ENCODE peak calls at places on chromosomes 16 and 17, in eight cellular contexts. T is body of pancreas, V is AG09309, J is activated B cell treated with CpG ODN at 0.5 μM for 24 hours, M is brain microvascular endothelial cell, K is upper lobe of right lung, S is neural crest cell, G is A549. U is an unnamed sample.

GRCh38 chr17:15501282-15501681 is 33.9 kb upstream of the CDRT4 start:
- DNase-seq in G (no peak), V (no peak), J (no peak), S (no peak), K (no peak), T (no peak), M (no peak), U (no peak)

GRCh38 chr16:30122621-30123160 is 329 bp downstream of the MAPK3 start:
- DNase-seq in S (no peak), G (no peak), T (peak), K (no peak), V (no peak), J (peak), M (no peak), U (no peak)

GRCh38 chr17:77429735-77429984 is 288.9 kb downstream of the SEC14L1 start:
- DNase-seq in K (no peak), G (no peak), M (no peak), S (no peak), V (no peak), T (no peak), J (no peak), U (no peak)

GRCh38 chr16:85995591-85996461 is 96.9 kb downstream of the IRF8 start:
- DNase-seq in K (no peak), S (no peak), J (peak), M (no peak), V (no peak), T (no peak), G (no peak), U (no peak)

GRCh38 chr17:76408037-76408849 is 23.8 kb downstream of the SPHK1 start:
- DNase-seq in G (peak), S (peak), M (no peak), J (peak), T (peak), K (peak), V (no peak), U (no peak)

GRCh38 chr16:74563828-74564263 is 43.1 kb downstream of the GLG1 start:
- DNase-seq in T (peak), G (no peak), M (peak), V (no peak), S (no peak), K (no peak), J (no peak), U (no peak)

GRCh38 chr16:75801307-75801706 is 75.0 kb upstream of the CPHXL start:
- DNase-seq in J (no peak), S (no peak), T (no peak), K (no peak), V (no peak), M (no peak), G (no peak), U (no peak)

GRCh38 chr16:67987460-67988160 is 7.3 kb upstream of the DPEP3 start:
- DNase-seq in G (no peak), T (no peak), M (no peak), J (no peak), S (no peak), V (no peak), K (no peak), U (no peak)

GRCh38 chr17:28760987-28761562 is 17.3 kb downstream of the TRAF4 start:
- DNase-seq in K (peak), J (no peak), M (peak), V (peak), T (peak), S (no peak), G (no peak), U (no peak)

GRCh38 chr17:79849953-79850352 is 10.7 kb upstream of the CBX4 start:
- DNase-seq in J (no peak), K (no peak), V (no peak), S (no peak), G (no peak), T (no peak), M (no peak), U (no peak)

GRCh38 chr16:53502331-53503269 is at the start of gene AKTIP:
- DNase-seq in M (peak), K (peak), J (no peak), G (no peak), T (peak), V (no peak), S (no peak), U (no peak)

GRCh38 chr16:85390511-85391174 is 222.5 kb upstream of the GSE1 start:
- DNase-seq in K (peak), S (no peak), T (peak), V (peak), M (peak), G (peak), J (no peak), U (no peak)

GRCh38 chr17:60573139-60573975 is 26.6 kb upstream of the PPM1D start:
- DNase-seq in T (no peak), M (peak), V (no peak), G (no peak), S (no peak), K (no peak), J (no peak), U (no peak)

GRCh38 chr17:2700031-2700490 is 11.5 kb downstream of the CLUH start:
- DNase-seq in M (no peak), T (no peak), V (no peak), G (no peak), J (no peak), K (peak), S (no peak), U (no peak)

GRCh38 chr17:13222931-13223330 is 205.1 kb upstream of the ELAC2 start:
- DNase-seq in G (no peak), S (no peak), V (no peak), J (no peak), T (no peak), K (no peak), M (no peak), U (no peak)

GRCh38 chr17:40104570-40105471 is 4.4 kb upstream of the NR1D1 start:
- DNase-seq in G (no peak), M (no peak), J (no peak), K (no peak), V (no peak), S (no peak), T (no peak), U (no peak)

GRCh38 chr16:52408197-52408845 is 138.6 kb downstream of the TOX3 start:
- DNase-seq in J (no peak), G (no peak), V (no peak), M (no peak), K (no peak), S (no peak), T (no peak), U (no peak)

GRCh38 chr17:45316271-45317112 is at the start of gene MAP3K14:
- DNase-seq in M (no peak), S (peak), G (no peak), V (no peak), T (peak), K (peak), J (peak), U (peak)

GRCh38 chr17:40442392-40443195 is 656 bp upstream of the IGFBP4 start:
- DNase-seq in S (no peak), M (no peak), K (peak), J (no peak), V (no peak), T (no peak), G (peak), U (no peak)

GRCh38 chr17:3534881-3535252 is 22.7 kb downstream of the TRPV3 start:
- DNase-seq in K (no peak), S (no peak), M (no peak), V (no peak), J (no peak), G (peak), T (no peak), U (no peak)

GRCh38 chr17:38572665-38573365 is 32.9 kb downstream of the SRCIN1 start:
- DNase-seq in J (no peak), S (peak), V (no peak), G (peak), K (no peak), T (peak), M (no peak), U (no peak)

GRCh38 chr17:79131701-79132100 is 57.1 kb downstream of the ENGASE start:
- DNase-seq in J (no peak), V (no peak), S (no peak), T (no peak), G (no peak), K (no peak), M (no peak), U (no peak)

GRCh38 chr17:77530591-77530990 is 389.8 kb downstream of the SEC14L1 start:
- DNase-seq in T (no peak), G (no peak), M (no peak), V (no peak), S (no peak), K (peak), J (no peak), U (no peak)

GRCh38 chr17:55717898-55718735 is 4.5 kb downstream of the TMEM100 start:
- DNase-seq in T (peak), G (peak), V (no peak), M (peak), K (peak), J (peak), S (peak), U (peak)

GRCh38 chr16:77376358-77376757 is 58.5 kb downstream of the ADAMTS18 start:
- DNase-seq in K (no peak), V (no peak), M (no peak), S (no peak), G (no peak), J (no peak), T (no peak), U (no peak)

GRCh38 chr17:44655983-44656700 is at the start of gene MEIOC:
- DNase-seq in J (peak), K (no peak), G (peak), V (no peak), M (peak), S (peak), T (peak), U (no peak)

GRCh38 chr16:30121741-30122620 is 1.0 kb downstream of the MAPK3 start:
- DNase-seq in T (peak), K (peak), G (no peak), J (no peak), M (peak), S (no peak), V (no peak), U (no peak)

GRCh38 chr17:16040710-16041251 is 41.2 kb downstream of the TTC19 start:
- DNase-seq in G (no peak), K (no peak), S (no peak), V (peak), M (peak), T (peak), J (no peak), U (no peak)

GRCh38 chr16:8493885-8494487 is 96.3 kb downstream of the TMEM114 start:
- DNase-seq in T (no peak), K (no peak), G (no peak), J (no peak), M (no peak), S (no peak), V (no peak), U (no peak)

GRCh38 chr16:70481929-70482536 is 27.6 kb downstream of the FCSK start:
- DNase-seq in M (no peak), V (peak), J (no peak), K (no peak), S (no peak), G (no peak), T (no peak), U (no peak)

GRCh38 chr17:68532826-68533225 is 20.6 kb downstream of the PRKAR1A start:
- DNase-seq in V (no peak), J (no peak), K (no peak), M (no peak), S (no peak), G (no peak), T (no peak), U (no peak)

GRCh38 chr16:84175351-84176081 is 11.3 kb downstream of the TAF1C start:
- DNase-seq in V (no peak), T (peak), G (peak), K (no peak), J (no peak), S (peak), M (peak), U (no peak)

GRCh38 chr17:78361227-78361683 is 1.4 kb upstream of the SOCS3 start:
- DNase-seq in J (no peak), G (no peak), T (no peak), K (no peak), V (no peak), S (no peak), M (no peak), U (no peak)

GRCh38 chr16:76970087-76970744 is 220.8 kb upstream of the MON1B start:
- DNase-seq in K (no peak), S (no peak), G (peak), M (no peak), T (peak), V (no peak), J (no peak), U (no peak)

GRCh38 chr16:88804552-88805339 is 1.2 kb downstream of the CDT1 start:
- DNase-seq in K (peak), G (peak), S (no peak), T (no peak), M (no peak), J (no peak), V (no peak), U (no peak)

GRCh38 chr16:25691519-25692091 is at the start of gene HS3ST4:
- DNase-seq in S (peak), M (no peak), G (no peak), J (no peak), T (peak), V (no peak), K (no peak), U (no peak)

GRCh38 chr17:79835953-79836951 is 3.0 kb downstream of the CBX4 start:
- DNase-seq in S (peak), G (no peak), M (no peak), K (peak), T (peak), V (no peak), J (no peak), U (no peak)

GRCh38 chr17:35801583-35802224 is 6.3 kb upstream of the MMP28 start:
- DNase-seq in T (peak), S (no peak), K (peak), V (peak), G (no peak), M (no peak), J (peak), U (peak)
- TF ChIP-seq CTCF in T (no peak), S (no peak), K (no peak), V (no peak), G (no peak), M (no peak), J (no peak), U (no peak)

GRCh38 chr17:17722906-17723353 is 41.7 kb downstream of the RAI1 start:
- DNase-seq in K (no peak), M (no peak), J (no peak), V (no peak), S (no peak), T (no peak), G (no peak), U (no peak)
- TF ChIP-seq CTCF in K (no peak), M (no peak), J (no peak), V (no peak), S (no peak), T (no peak), G (no peak), U (no peak)

DNA sequence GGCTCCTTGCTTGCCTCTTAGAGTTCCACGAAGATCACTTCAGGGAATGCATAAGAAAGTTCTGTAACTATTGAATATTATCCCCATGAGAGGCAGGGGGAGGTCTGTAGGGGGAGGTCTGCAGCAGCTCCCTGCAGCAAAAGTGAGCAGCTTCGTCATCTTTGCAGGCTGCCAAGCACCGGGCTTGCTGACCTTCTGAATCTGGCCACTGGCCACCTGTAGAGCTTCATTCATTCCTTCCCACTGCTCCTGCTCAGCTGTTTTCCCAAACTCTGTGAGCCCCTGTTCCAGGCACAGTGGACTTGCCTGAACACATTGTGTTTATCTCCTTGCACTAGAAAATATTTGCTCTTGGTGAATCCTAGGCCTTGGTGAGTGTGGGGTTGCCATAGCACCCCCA is 443.3 kb downstream of the HAPSTR1 start:
- DNase-seq in J (no peak), G (no peak), T (peak), K (no peak), S (no peak), V (no peak), M (no peak), U (no peak)
- TF ChIP-seq CTCF in J (no peak), G (no peak), T (no peak), K (no peak), S (no peak), V (no peak), M (no peak), U (no peak)

DNA sequence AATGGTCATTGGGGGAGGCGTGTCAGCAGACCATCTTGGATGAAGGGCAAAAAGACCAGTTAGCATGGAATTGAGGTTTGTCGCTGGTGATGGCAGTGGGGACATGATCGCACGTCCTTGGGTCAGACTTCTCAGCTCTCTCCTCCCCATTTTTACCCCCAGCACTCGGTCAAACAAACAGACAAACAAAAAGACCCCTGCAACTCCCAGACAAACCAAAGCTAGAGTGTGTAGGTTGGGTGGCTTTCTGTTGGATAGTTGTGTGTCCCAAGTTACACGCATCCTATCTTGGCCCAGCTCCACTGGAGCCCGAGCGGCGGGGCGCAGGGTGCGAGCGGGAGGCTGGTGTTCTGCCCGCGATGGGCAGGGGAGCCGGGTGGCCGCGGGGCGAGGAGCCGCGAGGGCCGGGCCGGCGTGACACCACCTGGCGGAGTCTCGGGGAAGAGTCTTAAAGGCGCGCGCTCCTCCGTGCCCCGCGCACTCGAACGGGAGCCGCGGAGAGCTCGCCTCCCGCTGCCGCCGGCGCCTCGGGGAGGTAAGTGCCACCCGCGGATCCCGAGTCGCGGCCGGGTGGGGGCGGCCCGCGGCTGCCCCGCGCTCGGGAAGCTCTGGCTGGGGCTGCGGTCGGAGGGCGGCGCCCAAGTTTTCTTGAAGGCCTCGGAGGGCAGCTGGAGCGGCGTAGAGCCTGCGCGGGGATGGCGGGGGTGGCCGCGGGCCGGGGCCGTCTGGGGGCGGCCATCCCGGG is 18.5 kb upstream of the NTN1 start:
- DNase-seq in J (peak), M (no peak), V (no peak), T (peak), S (peak), G (peak), K (no peak), U (no peak)
- TF ChIP-seq CTCF in J (no peak), M (peak), V (no peak), T (no peak), S (peak), G (peak), K (peak), U (peak)

GRCh38 chr17:48051706-48052486 is 3.7 kb downstream of the NFE2L1 start:
- DNase-seq in V (peak), T (peak), K (no peak), M (peak), J (no peak), S (no peak), G (no peak), U (peak)
- TF ChIP-seq CTCF in V (peak), T (no peak), K (no peak), M (peak), J (no peak), S (no peak), G (no peak), U (peak)

GRCh38 chr16:2299121-2299914 is 31.4 kb upstream of the RNPS1 start:
- DNase-seq in M (no peak), V (no peak), T (no peak), J (no peak), S (no peak), G (no peak), K (no peak), U (no peak)

GRCh38 chr16:2295056-2295798 is 27.3 kb upstream of the RNPS1 start:
- DNase-seq in S (no peak), T (no peak), G (no peak), K (no peak), M (no peak), V (no peak), J (no peak), U (no peak)

GRCh38 chr16:2297506-2297860 is 29.6 kb upstream of the RNPS1 start:
- DNase-seq in J (no peak), G (no peak), M (no peak), T (no peak), V (no peak), K (peak), S (no peak), U (no peak)

GRCh38 chr16:2298621-2299020 is 30.7 kb upstream of the RNPS1 start:
- DNase-seq in T (no peak), S (no peak), G (no peak), K (no peak), J (no peak), M (no peak), V (no peak), U (no peak)

DNA sequence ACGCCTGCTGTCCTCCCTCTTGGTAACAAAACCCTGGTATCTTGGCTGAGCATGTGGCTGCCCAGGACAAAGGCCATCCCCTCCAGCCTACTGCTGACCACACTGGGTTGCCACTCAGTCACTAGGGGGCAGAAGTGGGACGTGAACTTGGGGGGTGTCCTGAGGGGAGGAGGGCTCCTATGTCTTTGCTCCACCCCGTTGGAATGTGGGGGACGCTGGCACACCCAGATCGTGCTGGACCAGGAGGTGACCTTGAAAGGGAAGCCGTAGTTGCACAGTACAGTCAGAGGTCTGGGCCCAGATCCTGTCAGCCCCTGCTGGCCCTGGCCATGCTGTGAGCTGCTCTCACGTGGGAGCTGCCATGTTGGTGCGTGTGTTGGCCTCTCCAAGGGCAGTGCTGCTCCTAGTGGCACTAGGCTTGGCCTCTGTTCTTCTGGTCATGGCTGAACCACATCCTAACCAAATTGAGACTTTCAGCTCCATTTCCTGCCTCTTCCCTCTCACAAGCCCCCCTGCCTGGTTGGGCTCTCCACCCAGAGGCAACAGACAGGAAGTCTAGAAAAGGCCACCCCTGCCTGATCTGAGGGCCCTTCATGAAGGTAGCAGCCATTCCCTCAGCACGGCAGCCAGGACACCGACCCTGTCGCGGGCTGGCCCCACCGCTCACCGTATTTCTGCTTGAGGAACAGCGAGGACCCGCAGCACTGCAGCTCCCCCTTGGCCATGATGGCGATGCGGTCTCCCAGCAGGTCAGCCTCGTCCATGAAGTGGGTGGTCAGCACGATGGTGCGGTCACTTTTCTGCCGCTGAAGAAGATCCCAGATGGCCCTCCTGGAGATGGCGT is 29.0 kb upstream of the RNPS1 start:
- DNase-seq in V (no peak), J (no peak), S (peak), K (peak), T (peak), G (peak), M (no peak), U (no peak)
- TF ChIP-seq CTCF in V (peak), J (no peak), S (peak), K (peak), T (peak), G (peak), M (peak), U (peak)